ENCODE peak calls at places on chromosome 12, in four cellular contexts. U is GM12878, C is HepG2, R is H1. Y is an unnamed sample.

GRCh38 chr12:80690513-80690912 is 16.9 kb upstream of the MYF6 start:
- DNase-seq in R (no peak), C (no peak), U (no peak), Y (no peak)

GRCh38 chr12:14256139-14256538 is 109.3 kb upstream of the ATF7IP start:
- DNase-seq in R (no peak), C (no peak), U (no peak), Y (no peak)

GRCh38 chr12:121916719-121917118 is 1.7 kb upstream of the CFAP251 start:
- DNase-seq in C (no peak), U (no peak), R (no peak), Y (no peak)

GRCh38 chr12:26055087-26055486 is 69.8 kb downstream of the BHLHE41 start:
- DNase-seq in U (no peak), R (no peak), C (no peak), Y (no peak)

GRCh38 chr12:48183091-48183875 is at the start of gene CCDC184:
- DNase-seq in U (peak; percentile 24), R (peak; percentile 83), C (no peak), Y (peak; percentile 47)

GRCh38 chr12:132397152-132397933 is 68.0 kb upstream of the GALNT9 start:
- DNase-seq in C (no peak), U (no peak), R (peak; percentile 49), Y (no peak)

GRCh38 chr12:126362964-126363363 is 1297.7 kb downstream of the AACS start:
- DNase-seq in R (peak; percentile 72), U (no peak), C (no peak), Y (no peak)

GRCh38 chr12:115357681-115358080 is 673.7 kb upstream of the TBX3 start:
- DNase-seq in R (no peak), C (no peak), U (no peak), Y (no peak)

GRCh38 chr12:92136883-92137582 is 8.6 kb downstream of the BTG1 start:
- DNase-seq in U (no peak), C (peak; percentile 65), R (no peak), Y (no peak)

GRCh38 chr12:13000616-13000934 is 510 bp upstream of the HEBP1 start:
- DNase-seq in C (no peak), R (no peak), U (no peak), Y (no peak)

GRCh38 chr12:93108958-93109357 is 179.9 kb upstream of the EEA1 start:
- DNase-seq in C (no peak), U (no peak), R (no peak), Y (no peak)

GRCh38 chr12:77537648-77538047 is 293.0 kb upstream of the NAV3 start:
- DNase-seq in U (no peak), C (no peak), R (no peak), Y (no peak)

GRCh38 chr12:124588689-124589318 is 21.4 kb upstream of the NCOR2 start:
- DNase-seq in R (no peak), C (no peak), U (no peak), Y (no peak)

GRCh38 chr12:116426391-116427136 is 132.6 kb upstream of the MAP1LC3B2 start:
- DNase-seq in R (peak; percentile 62), U (no peak), C (no peak), Y (peak; percentile 43)

GRCh38 chr12:59689776-59690175 is 93.9 kb downstream of the SLC16A7 start:
- DNase-seq in C (no peak), R (no peak), U (no peak), Y (no peak)
- TF ChIP-seq HDAC6 in C (no peak), R (no peak), U (no peak), Y (no peak)

GRCh38 chr12:119249441-119249840 is 70.7 kb downstream of the HSPB8 start:
- DNase-seq in C (no peak), U (no peak), R (no peak), Y (no peak)
- TF ChIP-seq HDAC6 in C (no peak), U (no peak), R (no peak), Y (no peak)

GRCh38 chr12:3294481-3294911 is 196.5 kb upstream of the PRMT8 start:
- DNase-seq in R (no peak), U (no peak), C (no peak), Y (no peak)
- TF ChIP-seq HDAC6 in R (no peak), U (no peak), C (no peak), Y (no peak)

GRCh38 chr12:76197283-76197682 is 112.8 kb upstream of the NAP1L1 start:
- DNase-seq in U (no peak), R (no peak), C (no peak), Y (no peak)
- TF ChIP-seq HDAC6 in U (no peak), R (no peak), C (no peak), Y (no peak)

DNA sequence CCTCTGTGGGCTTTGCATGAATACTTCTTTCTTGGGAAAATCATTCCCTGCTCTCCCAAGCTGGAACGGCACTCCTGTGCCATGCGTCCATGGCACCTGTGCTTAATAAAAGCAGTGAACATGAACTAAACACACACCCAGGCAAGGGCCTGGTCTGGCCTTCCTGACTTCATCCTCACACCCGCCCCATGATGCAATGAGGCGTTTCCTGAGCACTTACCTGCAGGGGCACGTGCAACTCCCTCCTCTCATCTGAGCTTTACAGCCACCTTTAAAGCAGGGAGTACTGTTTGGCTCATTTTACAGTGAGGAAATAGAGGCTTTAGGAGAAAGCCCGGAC is 219.7 kb downstream of the SLC41A2 start:
- DNase-seq in R (no peak), U (no peak), C (no peak), Y (no peak)
- TF ChIP-seq HDAC6 in R (no peak), U (no peak), C (no peak), Y (no peak)

GRCh38 chr12:112839386-112839972 is 47.9 kb downstream of the RPH3A start:
- DNase-seq in U (no peak), R (no peak), C (peak; percentile 85), Y (no peak)
- TF ChIP-seq HDAC6 in U (no peak), R (no peak), C (no peak), Y (no peak)

DNA sequence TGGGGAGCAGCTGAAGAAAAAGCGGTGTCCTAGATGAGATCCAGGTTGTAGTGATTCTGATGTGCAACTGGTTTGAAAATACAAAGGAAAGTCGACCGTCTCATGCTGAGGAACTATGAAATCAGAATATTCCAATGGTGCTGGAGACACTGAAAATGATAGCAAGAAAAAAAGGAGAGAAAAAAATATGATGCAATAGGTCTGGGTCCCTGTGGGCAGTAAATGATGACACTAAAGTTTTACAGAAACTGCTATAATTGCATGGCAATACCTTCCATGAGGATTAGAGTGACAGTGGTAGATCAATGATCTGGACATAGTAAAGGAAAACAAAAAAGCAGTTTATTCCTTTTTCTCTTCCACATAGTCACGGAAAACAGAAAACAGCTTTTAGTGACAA is 2.3 kb downstream of the PYM1 start:
- DNase-seq in C (no peak), U (no peak), R (no peak), Y (no peak)
- TF ChIP-seq HDAC6 in C (no peak), U (no peak), R (no peak), Y (no peak)

GRCh38 chr12:53101931-53102781 is 1.1 kb upstream of the SOAT2 start:
- DNase-seq in C (peak; percentile 79), R (no peak), U (no peak), Y (peak; percentile 2)
- TF ChIP-seq HDAC6 in C (no peak), R (no peak), U (no peak), Y (no peak)

Y was measured in K562.